ENCODE peak calls at places on chromosomes 2 and 18, in nine cellular contexts. V, J, N, F, E, U, D, B and T are unnamed samples.

GRCh38 chr2:99156901-99157300 is 2.1 kb downstream of the LIPT1 start:
- DNase-seq in B (no peak), D (no peak), N (no peak), E (no peak), F (no peak), V (no peak), J (no peak), U (no peak), T (no peak)

GRCh38 chr2:170530284-170530745 is 184.8 kb upstream of the SP5 start:
- DNase-seq in U (peak; percentile 74), N (no peak), E (peak; percentile 64), D (no peak), J (no peak), V (peak; percentile 68), B (peak; percentile 51), F (no peak), T (peak; percentile 61)

GRCh38 chr2:134372141-134372540 is 118.3 kb downstream of the MGAT5 start:
- DNase-seq in B (no peak), D (no peak), N (peak; percentile 5), E (no peak), U (no peak), F (no peak), J (no peak), V (no peak), T (no peak)

GRCh38 chr2:21860913-21861312 is 737.1 kb downstream of the TDRD15 start:
- DNase-seq in F (no peak), J (no peak), D (no peak), N (no peak), V (peak; percentile 9), U (no peak), E (no peak), B (no peak), T (no peak)

GRCh38 chr2:80525152-80525551 is 220.6 kb upstream of the LRRTM1 start:
- DNase-seq in N (no peak), F (no peak), U (no peak), E (no peak), B (no peak), D (peak; percentile 22), V (no peak), J (peak; percentile 40), T (no peak)

GRCh38 chr2:74155830-74156229 is 8.1 kb upstream of the BOLA3 start:
- DNase-seq in E (no peak), U (no peak), V (no peak), N (no peak), B (no peak), J (no peak), D (no peak), F (no peak), T (no peak)

GRCh38 chr18:80046961-80047541 is 12.8 kb downstream of the RBFA start:
- DNase-seq in D (no peak), F (no peak), N (no peak), B (no peak), E (no peak), V (no peak), J (no peak), U (no peak), T (no peak)

GRCh38 chr18:56021136-56021813 is 433.3 kb upstream of the TCF4 start:
- DNase-seq in N (peak; percentile 15), U (no peak), E (no peak), V (no peak), B (no peak), F (no peak), J (no peak), D (no peak), T (no peak)

GRCh38 chr2:88711897-88712296 is 20.4 kb downstream of the RPIA start:
- DNase-seq in E (no peak), B (no peak), J (no peak), V (no peak), N (no peak), U (peak; percentile 69), F (no peak), D (no peak), T (peak; percentile 58)

GRCh38 chr2:11123856-11124759 is 31.2 kb upstream of the SLC66A3 start:
- DNase-seq in F (peak; percentile 62), J (peak; percentile 79), B (peak; percentile 92), D (peak; percentile 43), U (peak; percentile 85), N (peak; percentile 73), E (peak; percentile 78), V (peak; percentile 84), T (peak; percentile 91)

GRCh38 chr2:11122380-11122779 is 32.9 kb upstream of the SLC66A3 start:
- DNase-seq in N (no peak), E (no peak), D (no peak), B (no peak), J (no peak), F (no peak), V (no peak), U (no peak), T (no peak)

GRCh38 chr2:11121099-11121822 is 34.0 kb upstream of the SLC66A3 start:
- DNase-seq in U (no peak), D (no peak), V (no peak), J (no peak), E (peak; percentile 50), N (peak; percentile 53), F (no peak), B (no peak), T (peak; percentile 24)

GRCh38 chr2:11123001-11123809 is 32.1 kb upstream of the SLC66A3 start:
- DNase-seq in D (no peak), U (no peak), B (no peak), V (no peak), J (no peak), E (no peak), N (no peak), F (no peak), T (no peak)

DNA sequence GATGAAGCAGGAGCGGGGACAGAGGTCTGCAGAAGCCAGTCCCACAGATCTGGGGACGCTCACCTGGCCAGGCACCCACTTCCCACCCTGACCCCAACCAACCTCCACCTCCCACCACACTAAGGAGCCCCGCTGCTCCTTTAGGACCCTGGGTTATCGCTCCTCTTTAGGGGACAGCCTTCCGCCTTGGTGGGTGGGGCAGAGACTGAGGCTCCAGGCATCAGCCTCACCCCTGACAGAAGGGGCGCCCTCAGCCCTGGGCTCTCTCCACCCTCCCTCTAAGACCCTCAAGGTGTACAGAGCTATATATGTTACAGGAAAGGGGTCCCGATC is 33.5 kb upstream of the SLC66A3 start:
- DNase-seq in D (no peak), E (no peak), F (no peak), B (no peak), N (no peak), J (no peak), U (no peak), V (no peak), T (no peak)
- TF ChIP-seq EZH2phosphoT487 in D (no peak), E (no peak), F (no peak), B (no peak), N (no peak), J (no peak), U (no peak), V (no peak), T (no peak)

GRCh38 chr2:126886906-126887280 is 11.8 kb upstream of the TEX51 start:
- DNase-seq in E (no peak), V (no peak), D (no peak), B (no peak), J (no peak), U (no peak), F (no peak), N (no peak), T (no peak)
- TF ChIP-seq EZH2phosphoT487 in E (no peak), V (no peak), D (no peak), B (no peak), J (no peak), U (no peak), F (no peak), N (no peak), T (no peak)

DNA sequence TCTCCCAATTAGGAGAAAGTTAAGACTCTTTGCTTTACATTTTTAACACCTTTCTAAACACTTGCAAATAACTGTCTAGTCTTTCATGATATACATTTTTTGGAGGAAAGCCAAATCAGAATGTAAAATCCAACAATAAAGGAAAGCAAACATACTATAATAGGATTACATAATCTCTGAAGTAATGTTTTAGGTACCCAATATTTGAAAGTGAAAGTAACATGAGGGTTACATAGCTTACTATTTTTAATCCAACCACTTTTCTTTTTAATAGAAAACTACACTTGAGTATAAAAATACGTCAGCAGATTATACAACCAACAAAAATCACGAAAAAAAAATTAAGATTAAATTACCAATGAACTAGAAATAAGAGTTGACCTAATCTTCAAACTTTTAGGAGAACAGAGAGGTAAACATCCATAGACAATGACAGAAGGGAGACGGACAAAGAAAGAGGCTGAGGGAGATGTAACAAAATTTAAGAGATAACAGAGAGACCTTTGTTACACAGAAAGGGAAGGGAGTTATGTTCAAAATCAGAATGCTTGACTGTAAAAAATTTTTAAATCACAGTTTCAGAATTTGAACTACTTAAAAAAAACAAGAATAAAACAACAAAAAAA is 150.0 kb downstream of the IKZF2 start:
- DNase-seq in E (no peak), F (no peak), J (no peak), B (no peak), U (no peak), N (peak; percentile 11), D (no peak), V (no peak), T (no peak)
- TF ChIP-seq EZH2phosphoT487 in E (no peak), F (no peak), J (no peak), B (no peak), U (no peak), N (no peak), D (no peak), V (no peak), T (no peak)

GRCh38 chr2:62372824-62373223 is 133.2 kb downstream of the TMEM17 start:
- DNase-seq in E (no peak), B (no peak), D (no peak), N (no peak), V (no peak), F (no peak), J (no peak), U (no peak), T (no peak)

GRCh38 chr2:62374301-62374960 is 131.6 kb downstream of the TMEM17 start:
- DNase-seq in F (no peak), E (no peak), B (no peak), D (no peak), J (no peak), N (no peak), U (no peak), V (no peak), T (no peak)

GRCh38 chr2:62364786-62365185 is 141.2 kb downstream of the TMEM17 start:
- DNase-seq in B (peak; percentile 58), F (no peak), N (no peak), V (no peak), U (no peak), E (no peak), J (no peak), D (no peak), T (peak; percentile 24)

GRCh38 chr2:62370304-62371250 is 135.4 kb downstream of the TMEM17 start:
- DNase-seq in F (no peak), J (no peak), N (no peak), D (no peak), U (no peak), B (no peak), E (peak; percentile 58), V (no peak), T (no peak)

DNA sequence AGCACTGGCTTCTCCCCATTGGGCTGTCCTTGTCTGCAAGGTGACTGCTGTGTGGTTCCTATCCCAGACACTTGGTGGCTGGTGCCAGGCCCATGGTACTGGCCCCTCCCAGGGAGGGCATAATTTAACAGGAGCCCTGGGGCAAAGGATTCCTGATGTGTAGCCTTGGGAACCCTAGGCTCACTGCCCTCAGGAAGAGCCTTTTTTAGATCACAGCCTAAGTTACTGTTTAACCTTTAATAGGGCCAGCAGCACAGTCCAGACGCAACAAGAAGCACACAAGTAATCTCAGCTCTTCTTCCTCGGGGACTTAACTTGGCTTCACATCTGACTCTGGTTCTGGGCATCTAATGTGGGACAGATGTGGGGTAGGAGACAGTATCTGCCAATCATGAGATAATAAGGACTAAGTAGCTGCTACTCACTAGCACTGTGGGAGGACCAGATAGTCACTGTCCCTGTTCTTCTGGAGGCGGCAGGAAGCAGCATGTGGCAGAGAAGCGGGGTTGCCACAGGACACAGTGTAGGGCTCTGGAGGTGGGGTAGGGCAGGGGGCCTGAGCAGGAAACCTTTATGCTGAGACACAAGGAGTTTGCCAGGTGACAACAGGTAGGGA is 136.3 kb downstream of the TMEM17 start:
- DNase-seq in E (no peak), U (no peak), F (no peak), N (no peak), D (no peak), B (peak; percentile 65), V (no peak), J (no peak), T (no peak)
- TF ChIP-seq EZH2phosphoT487 in E (no peak), U (no peak), F (no peak), N (no peak), D (no peak), B (no peak), V (no peak), J (no peak), T (no peak)